ENCODE peak calls at places on chromosomes 7 and 10, in six cellular contexts. One of them, this sample, is unnamed. For H3K4me1, the result is how much of the 10 kb centered on the place peaks cover.

GRCh38 chr10:132110713-132111112 is 45.0 kb downstream of the JAKMIP3 start:
- DNase-seq in H9: peak
- DNase-seq in H1: no peak
- DNase-seq in neuronal stem cell: no peak
- DNase-seq in mesenchymal stem cell: no peak
- DNase-seq in IMR-90: no peak
- DNase-seq in this sample: no peak

GRCh38 chr7:126790763-126791162 is 462.0 kb downstream of the GRM8 start:
- DNase-seq in mesenchymal stem cell: no peak
- DNase-seq in IMR-90: no peak
- DNase-seq in H1: no peak
- DNase-seq in H9: no peak
- DNase-seq in neuronal stem cell: no peak
- DNase-seq in this sample: no peak

GRCh38 chr7:158351481-158351880 is 236.1 kb downstream of the PTPRN2 start:
- DNase-seq in H1: no peak
- DNase-seq in H9: peak
- DNase-seq in neuronal stem cell: no peak
- DNase-seq in mesenchymal stem cell: no peak
- DNase-seq in IMR-90: no peak
- DNase-seq in this sample: no peak

GRCh38 chr10:25701651-25702050 is 232.4 kb upstream of the MYO3A start:
- DNase-seq in H9: peak
- DNase-seq in neuronal stem cell: peak
- DNase-seq in mesenchymal stem cell: no peak
- DNase-seq in H1: no peak
- DNase-seq in IMR-90: no peak
- DNase-seq in this sample: no peak

GRCh38 chr7:30164567-30164966 is 29.8 kb downstream of the MTURN start:
- DNase-seq in IMR-90: peak
- DNase-seq in neuronal stem cell: no peak
- DNase-seq in mesenchymal stem cell: peak
- DNase-seq in H1: no peak
- DNase-seq in H9: no peak
- DNase-seq in this sample: peak

GRCh38 chr7:94970085-94970576 is 62.7 kb downstream of the PPP1R9A start:
- DNase-seq in neuronal stem cell: no peak
- DNase-seq in H1: no peak
- DNase-seq in mesenchymal stem cell: no peak
- DNase-seq in IMR-90: no peak
- DNase-seq in H9: no peak
- DNase-seq in this sample: no peak

GRCh38 chr10:60488111-60488669 is 98.5 kb upstream of the ANK3 start:
- DNase-seq in mesenchymal stem cell: no peak
- DNase-seq in H9: no peak
- DNase-seq in H1: no peak
- DNase-seq in IMR-90: no peak
- DNase-seq in neuronal stem cell: no peak
- DNase-seq in this sample: no peak

GRCh38 chr10:112832361-112832878 is 117.6 kb upstream of the TCF7L2 start:
- DNase-seq in H1: peak
- DNase-seq in H9: peak
- DNase-seq in neuronal stem cell: no peak
- DNase-seq in IMR-90: peak
- DNase-seq in mesenchymal stem cell: no peak
- DNase-seq in this sample: peak

GRCh38 chr7:155206286-155207020 is 91.2 kb upstream of the INSIG1 start:
- DNase-seq in mesenchymal stem cell: peak
- DNase-seq in IMR-90: peak
- DNase-seq in neuronal stem cell: no peak
- DNase-seq in H1: no peak
- DNase-seq in H9: no peak
- DNase-seq in this sample: peak

GRCh38 chr10:693506-693905 is 4.0 kb upstream of the DIP2C start:
- DNase-seq in neuronal stem cell: no peak
- DNase-seq in mesenchymal stem cell: no peak
- DNase-seq in H1: no peak
- DNase-seq in H9: no peak
- DNase-seq in IMR-90: peak
- DNase-seq in this sample: no peak

GRCh38 chr7:39313958-39314357 is 252.2 kb upstream of the YAE1 start:
- DNase-seq in mesenchymal stem cell: no peak
- DNase-seq in H9: peak
- DNase-seq in H1: no peak
- DNase-seq in IMR-90: no peak
- DNase-seq in neuronal stem cell: no peak
- DNase-seq in this sample: peak

GRCh38 chr7:157405914-157406810 is 69.4 kb downstream of the DNAJB6 start:
- DNase-seq in mesenchymal stem cell: no peak
- DNase-seq in neuronal stem cell: no peak
- DNase-seq in IMR-90: no peak
- DNase-seq in H9: no peak
- DNase-seq in H1: no peak
- DNase-seq in this sample: no peak

GRCh38 chr7:114085592-114086490 is 167.0 kb upstream of the PPP1R3A start:
- DNase-seq in mesenchymal stem cell: peak
- DNase-seq in IMR-90: peak
- DNase-seq in neuronal stem cell: peak
- DNase-seq in H1: peak
- DNase-seq in H9: peak
- DNase-seq in this sample: peak

GRCh38 chr7:150378115-150378852 is 846 bp upstream of the ZNF775 start:
- DNase-seq in H1: peak
- DNase-seq in H9: peak
- DNase-seq in mesenchymal stem cell: peak
- DNase-seq in IMR-90: peak
- DNase-seq in neuronal stem cell: peak
- DNase-seq in this sample: no peak

GRCh38 chr7:27678617-27679260 is 16.1 kb upstream of the HIBADH start:
- DNase-seq in mesenchymal stem cell: peak
- DNase-seq in H9: no peak
- DNase-seq in H1: no peak
- DNase-seq in IMR-90: peak
- DNase-seq in neuronal stem cell: no peak
- DNase-seq in this sample: no peak

GRCh38 chr10:130958981-130959751 is 352.4 kb downstream of the TCERG1L start:
- DNase-seq in H1: no peak
- DNase-seq in mesenchymal stem cell: no peak
- DNase-seq in IMR-90: no peak
- DNase-seq in neuronal stem cell: no peak
- DNase-seq in H9: no peak
- DNase-seq in this sample: no peak

GRCh38 chr7:19116121-19117080 is 1.0 kb downstream of the TWIST1 start:
- DNase-seq in neuronal stem cell: peak
- DNase-seq in mesenchymal stem cell: peak
- DNase-seq in IMR-90: peak
- DNase-seq in H9: peak
- DNase-seq in H1: no peak
- DNase-seq in this sample: no peak

GRCh38 chr10:119412244-119412750 is 130.2 kb downstream of the RGS10 start:
- DNase-seq in H1: no peak
- DNase-seq in neuronal stem cell: no peak
- DNase-seq in mesenchymal stem cell: peak
- DNase-seq in H9: no peak
- DNase-seq in IMR-90: peak
- DNase-seq in this sample: no peak

GRCh38 chr10:65415318-65415717 is 1510.5 kb upstream of the LRRTM3 start:
- DNase-seq in H1: no peak
- DNase-seq in H9: no peak
- DNase-seq in IMR-90: no peak
- DNase-seq in neuronal stem cell: no peak
- DNase-seq in mesenchymal stem cell: no peak
- DNase-seq in this sample: no peak

GRCh38 chr10:104317195-104318095 is 20.8 kb downstream of the ITPRIP start:
- DNase-seq in H9: no peak
- DNase-seq in IMR-90: peak
- DNase-seq in neuronal stem cell: no peak
- DNase-seq in mesenchymal stem cell: peak
- DNase-seq in H1: no peak
- DNase-seq in this sample: peak

GRCh38 chr10:6482737-6483362 is 97.2 kb downstream of the PRKCQ start:
- DNase-seq in mesenchymal stem cell: no peak
- DNase-seq in neuronal stem cell: no peak
- DNase-seq in H9: no peak
- DNase-seq in H1: no peak
- DNase-seq in IMR-90: no peak
- DNase-seq in this sample: no peak

GRCh38 chr10:71774916-71775702 is 1.8 kb upstream of the VSIR start:
- DNase-seq in mesenchymal stem cell: no peak
- DNase-seq in H9: no peak
- DNase-seq in neuronal stem cell: no peak
- DNase-seq in IMR-90: no peak
- DNase-seq in H1: no peak
- DNase-seq in this sample: peak

GRCh38 chr7:16850772-16851466 is 30.9 kb downstream of the AGR3 start:
- DNase-seq in neuronal stem cell: no peak
- DNase-seq in mesenchymal stem cell: no peak
- DNase-seq in H9: no peak
- DNase-seq in H1: no peak
- DNase-seq in IMR-90: no peak
- DNase-seq in this sample: no peak

DNA sequence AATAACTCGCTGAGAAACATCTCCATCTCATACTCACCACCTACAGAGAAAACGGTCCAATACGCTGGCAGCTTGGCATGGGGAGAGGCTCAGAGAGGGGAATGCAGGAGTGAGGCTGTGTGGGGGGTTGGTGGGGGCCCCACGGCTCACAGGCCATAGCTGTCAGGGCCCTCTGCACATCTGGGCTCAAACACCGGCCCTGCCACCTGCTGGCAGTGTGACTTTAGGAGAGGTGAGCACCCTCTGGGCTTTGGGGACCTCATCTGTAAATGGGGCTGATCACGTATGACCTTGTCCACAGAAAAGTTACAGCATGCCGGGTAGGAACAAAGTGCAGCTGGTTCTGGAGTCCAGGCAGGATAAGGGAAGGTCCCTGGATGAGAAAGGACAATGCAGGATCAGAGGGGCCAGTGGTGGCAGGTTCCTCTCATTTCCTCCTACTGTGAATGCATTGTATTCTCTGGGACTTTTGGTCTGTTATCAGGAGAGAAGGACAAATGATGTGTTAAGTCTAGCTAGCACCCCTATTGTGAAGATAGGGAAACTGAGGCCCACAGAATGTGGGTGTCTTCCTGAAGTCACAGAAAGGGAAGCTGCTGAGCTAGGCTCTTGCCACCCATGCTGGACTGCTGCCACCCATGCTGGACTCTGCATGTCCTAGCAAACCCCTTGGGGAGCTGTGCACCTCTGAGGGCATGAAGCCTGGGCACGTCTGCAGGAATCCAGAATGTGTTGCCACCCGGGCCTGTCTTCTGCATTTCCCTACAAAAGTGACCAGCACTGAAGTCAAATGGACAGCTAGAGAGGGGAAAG is 404.6 kb downstream of the RPS24 start:
- DNase-seq in neuronal stem cell: no peak
- DNase-seq in mesenchymal stem cell: no peak
- DNase-seq in H9: no peak
- DNase-seq in IMR-90: no peak
- DNase-seq in H1: no peak
- DNase-seq in this sample: no peak
- H3K4ac ChIP-seq in neuronal stem cell: no peak
- H3K4ac ChIP-seq in mesenchymal stem cell: no peak
- H3K4ac ChIP-seq in H9: no peak
- H3K4ac ChIP-seq in IMR-90: no peak
- H3K4ac ChIP-seq in H1: no peak
- H3K4ac ChIP-seq in this sample: peak

GRCh38 chr7:106772655-106773108 is 92.4 kb upstream of the PIK3CG start:
- DNase-seq in neuronal stem cell: no peak
- DNase-seq in mesenchymal stem cell: peak
- DNase-seq in IMR-90: peak
- DNase-seq in H9: no peak
- DNase-seq in H1: no peak
- DNase-seq in this sample: peak
- H3K4me1 ChIP-seq in neuronal stem cell: under half
- H3K4me1 ChIP-seq in mesenchymal stem cell: under half
- H3K4me1 ChIP-seq in IMR-90: under half
- H3K4me1 ChIP-seq in H9: under half
- H3K4me1 ChIP-seq in H1: under half
- H3K4me1 ChIP-seq in this sample: under half

DNA sequence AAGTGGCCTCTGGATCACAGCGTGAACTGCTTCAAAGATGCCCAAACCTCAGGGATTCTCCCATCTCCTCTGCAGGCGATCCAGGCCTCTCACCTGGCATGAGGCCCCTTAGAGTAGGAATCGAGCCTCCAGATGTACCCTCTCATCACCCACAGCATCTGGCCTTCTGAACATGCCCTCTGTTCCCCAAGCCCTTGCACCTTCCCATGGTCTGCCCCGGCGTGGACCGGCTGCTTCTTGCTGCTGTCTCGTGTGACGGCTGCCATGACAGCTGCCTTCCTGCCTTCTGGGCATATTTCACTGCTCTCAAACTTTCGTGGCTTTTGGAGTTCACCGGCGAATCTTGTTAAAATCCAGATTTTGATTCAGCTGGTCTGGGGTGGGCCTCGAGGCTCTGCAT is 157.2 kb upstream of the NPS start:
- DNase-seq in IMR-90: no peak
- DNase-seq in mesenchymal stem cell: no peak
- DNase-seq in H1: no peak
- DNase-seq in neuronal stem cell: no peak
- DNase-seq in H9: no peak
- DNase-seq in this sample: no peak
- H3K4ac ChIP-seq in IMR-90: no peak
- H3K4ac ChIP-seq in mesenchymal stem cell: no peak
- H3K4ac ChIP-seq in H1: no peak
- H3K4ac ChIP-seq in neuronal stem cell: no peak
- H3K4ac ChIP-seq in H9: no peak
- H3K4ac ChIP-seq in this sample: no peak

GRCh38 chr10:86867149-86867548 is 90.3 kb downstream of the MMRN2 start:
- DNase-seq in H9: no peak
- DNase-seq in IMR-90: no peak
- DNase-seq in H1: no peak
- DNase-seq in mesenchymal stem cell: no peak
- DNase-seq in neuronal stem cell: no peak
- DNase-seq in this sample: no peak

GRCh38 chr10:86872757-86873156 is 84.7 kb downstream of the MMRN2 start:
- DNase-seq in mesenchymal stem cell: peak
- DNase-seq in neuronal stem cell: no peak
- DNase-seq in H1: no peak
- DNase-seq in IMR-90: no peak
- DNase-seq in H9: no peak
- DNase-seq in this sample: no peak

GRCh38 chr10:86871563-86872183 is 85.7 kb downstream of the MMRN2 start:
- DNase-seq in IMR-90: peak
- DNase-seq in H9: peak
- DNase-seq in neuronal stem cell: no peak
- DNase-seq in mesenchymal stem cell: no peak
- DNase-seq in H1: no peak
- DNase-seq in this sample: peak

GRCh38 chr10:86870679-86871078 is 86.7 kb downstream of the MMRN2 start:
- DNase-seq in mesenchymal stem cell: no peak
- DNase-seq in H1: no peak
- DNase-seq in IMR-90: no peak
- DNase-seq in neuronal stem cell: no peak
- DNase-seq in H9: no peak
- DNase-seq in this sample: no peak

DNA sequence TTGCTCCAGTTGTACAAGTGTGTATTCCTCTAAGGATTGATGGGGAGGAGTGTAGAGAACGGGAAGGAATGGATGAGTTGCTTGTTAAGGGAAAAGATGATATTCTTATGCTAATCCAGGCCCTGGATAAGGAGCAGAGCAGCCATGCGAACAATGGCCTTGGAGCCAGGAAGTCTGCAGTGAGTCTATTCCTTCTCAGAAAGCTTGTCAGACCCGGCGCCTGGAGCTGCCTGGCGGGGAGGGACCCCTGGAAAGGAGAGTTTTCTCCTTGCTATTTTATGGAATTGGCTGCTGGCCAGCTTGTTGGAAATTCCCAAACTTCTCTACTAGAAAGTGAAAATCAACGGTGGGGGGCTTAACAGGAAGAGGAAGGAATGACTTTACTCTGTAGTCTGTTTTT is 89.1 kb downstream of the MMRN2 start:
- DNase-seq in mesenchymal stem cell: peak
- DNase-seq in IMR-90: peak
- DNase-seq in H9: peak
- DNase-seq in H1: peak
- DNase-seq in neuronal stem cell: peak
- DNase-seq in this sample: no peak
- H3K4me1 ChIP-seq in mesenchymal stem cell: under half
- H3K4me1 ChIP-seq in IMR-90: under half
- H3K4me1 ChIP-seq in H9: under half
- H3K4me1 ChIP-seq in H1: under half
- H3K4me1 ChIP-seq in neuronal stem cell: under half
- H3K4me1 ChIP-seq in this sample: under half